ENCODE peak calls at places on chromosomes 7 and 10, in eight cellular contexts. B is NCI-H2171 treated with DMSO at 0.1 percent for 48 hours; R is aorta; T is AG04449; Z is NCI-H1092; I is stimulated activated CD4-positive, alpha-beta T cell treated with anti-CD3 and anti-CD28 coated beads, TNF-alpha, amount 100 ng/mL, for 24 hours; E is lower lobe of right lung; P is adipocyte. F is an unnamed sample.

GRCh38 chr7:8442814-8443304 is 9.4 kb downstream of the NXPH1 start:
- DNase-seq in B (no peak), R (peak; percentile 61), T (no peak), Z (no peak), I (peak; percentile 55), E (peak; percentile 73), P (peak; percentile 15), F (peak; percentile 63)

GRCh38 chr7:105734233-105734632 is 142.2 kb downstream of the ATXN7L1 start:
- DNase-seq in B (peak; percentile 80), R (no peak), T (no peak), Z (no peak), I (no peak), E (no peak), P (peak; percentile 15), F (no peak)

GRCh38 chr10:90930971-90931841 is 10.3 kb upstream of the ANKRD1 start:
- DNase-seq in B (no peak), R (peak; percentile 83), T (peak; percentile 98), Z (no peak), I (no peak), E (peak; percentile 55), P (peak; percentile 79), F (no peak)

GRCh38 chr10:17787087-17787942 is 21.8 kb upstream of the MRC1 start:
- DNase-seq in B (no peak), R (no peak), T (peak; percentile 91), Z (no peak), I (no peak), E (no peak), P (peak; percentile 83), F (no peak)

GRCh38 chr10:58384536-58384998 is 643 bp upstream of the TFAM start:
- DNase-seq in B (peak; percentile 49), R (no peak), T (no peak), Z (no peak), I (no peak), E (no peak), P (no peak), F (no peak)

GRCh38 chr10:24793648-24794379 is 70.1 kb upstream of the ARHGAP21 start:
- DNase-seq in B (peak; percentile 5), R (no peak), T (no peak), Z (no peak), I (no peak), E (no peak), P (peak; percentile 27), F (no peak)

GRCh38 chr10:103833731-103834365 is 21.5 kb downstream of the SH3PXD2A start:
- DNase-seq in B (no peak), R (peak; percentile 79), T (no peak), Z (no peak), I (no peak), E (peak; percentile 57), P (no peak), F (peak; percentile 71)

GRCh38 chr7:84914598-84914997 is 272.3 kb downstream of the SEMA3D start:
- DNase-seq in B (no peak), R (no peak), T (no peak), Z (no peak), I (no peak), E (no peak), P (no peak), F (no peak)

GRCh38 chr10:27504007-27504890 is at the start of gene RAB18:
- DNase-seq in B (peak; percentile 94), R (peak; percentile 99), T (peak; percentile 90), Z (peak; percentile 95), I (peak; percentile 98), E (peak; percentile 99), P (peak; percentile 99), F (peak; percentile 98)

GRCh38 chr7:35268953-35269352 is 15.1 kb upstream of the TBX20 start:
- DNase-seq in B (peak; percentile 89), R (no peak), T (no peak), Z (no peak), I (no peak), E (no peak), P (no peak), F (no peak)

GRCh38 chr7:88306590-88307048 is at the start of gene STEAP4:
- DNase-seq in B (no peak), R (peak; percentile 88), T (no peak), Z (no peak), I (no peak), E (peak; percentile 91), P (peak; percentile 51), F (peak; percentile 79)

GRCh38 chr10:9786576-9786975 is 1231.1 kb upstream of the CELF2 start:
- DNase-seq in B (no peak), R (no peak), T (no peak), Z (no peak), I (no peak), E (no peak), P (no peak), F (no peak)

GRCh38 chr7:36887969-36888368 is 163.7 kb upstream of the AOAH start:
- DNase-seq in B (no peak), R (no peak), T (no peak), Z (no peak), I (no peak), E (no peak), P (no peak), F (no peak)

GRCh38 chr7:16655394-16655793 is 9.4 kb downstream of the BZW2 start:
- DNase-seq in B (no peak), R (no peak), T (no peak), Z (no peak), I (no peak), E (no peak), P (no peak), F (no peak)

GRCh38 chr10:10677479-10677878 is 340.2 kb upstream of the CELF2 start:
- DNase-seq in B (no peak), R (peak; percentile 70), T (no peak), Z (no peak), I (peak; percentile 45), E (peak; percentile 62), P (no peak), F (no peak)

GRCh38 chr7:135335628-135336139 is 102.0 kb downstream of the STRA8 start:
- DNase-seq in B (peak; percentile 86), R (peak; percentile 52), T (no peak), Z (peak; percentile 84), I (peak; percentile 33), E (no peak), P (peak; percentile 32), F (peak; percentile 50)

GRCh38 chr7:50835156-50835555 is 52.5 kb upstream of the GRB10 start:
- DNase-seq in B (no peak), R (no peak), T (no peak), Z (no peak), I (no peak), E (no peak), P (no peak), F (no peak)